ENCODE peak calls at places on chromosomes 7 and 10, in five cellular contexts. C is colonic mucosa, D is IMR-90, O is neural progenitor cell, A is neuronal stem cell. X is an unnamed sample.

GRCh38 chr7:73669858-73670385 is 2.3 kb downstream of the VPS37D start:
- DNase-seq in C (no peak), D (no peak), O (no peak), A (no peak), X (no peak)

GRCh38 chr7:73770002-73770859 is at the start of gene CLDN3:
- DNase-seq in C (peak; percentile 95), D (no peak), O (peak; percentile 88), A (peak; percentile 73), X (peak; percentile 8)

GRCh38 chr10:95290801-95291633 is at the start of gene PDLIM1:
- DNase-seq in C (peak; percentile 86), D (peak; percentile 45), O (peak; percentile 81), A (no peak), X (peak; percentile 16)

GRCh38 chr10:91680521-91680920 is 47.6 kb upstream of the PPP1R3C start:
- DNase-seq in C (no peak), D (peak; percentile 31), O (no peak), A (no peak), X (no peak)

GRCh38 chr7:122140918-122141317 is 3.1 kb downstream of the AASS start:
- DNase-seq in C (no peak), D (no peak), O (no peak), A (no peak), X (no peak)

GRCh38 chr10:130742936-130743675 is 568.4 kb downstream of the TCERG1L start:
- DNase-seq in C (no peak), D (no peak), O (no peak), A (no peak), X (no peak)

GRCh38 chr7:63114371-63114985 is 884.2 kb upstream of the ZNF722 start:
- DNase-seq in C (no peak), D (no peak), O (no peak), A (no peak), X (no peak)

GRCh38 chr10:119337796-119338432 is 130.5 kb downstream of the GRK5 start:
- DNase-seq in C (no peak), D (peak; percentile 74), O (no peak), A (no peak), X (peak; percentile 71)

GRCh38 chr7:106717997-106718871 is 57.3 kb upstream of the CCDC71L start:
- DNase-seq in C (peak; percentile 21), D (peak; percentile 98), O (no peak), A (no peak), X (peak; percentile 99)

GRCh38 chr7:158587425-158588084 is at the start of gene PTPRN2:
- DNase-seq in C (peak; percentile 71), D (peak; percentile 42), O (peak; percentile 96), A (peak; percentile 71), X (peak; percentile 6)

GRCh38 chr10:129102906-129103693 is 363.9 kb upstream of the MGMT start:
- DNase-seq in C (no peak), D (peak; percentile 16), O (no peak), A (no peak), X (no peak)

GRCh38 chr10:94314913-94315545 is 47.7 kb downstream of the NOC3L start:
- DNase-seq in C (no peak), D (peak; percentile 43), O (peak; percentile 38), A (no peak), X (no peak)

GRCh38 chr10:131435760-131436448 is 124.4 kb upstream of the TCERG1L start:
- DNase-seq in C (no peak), D (no peak), O (no peak), A (no peak), X (no peak)

GRCh38 chr7:105779856-105780815 is 96.3 kb downstream of the ATXN7L1 start:
- DNase-seq in C (no peak), D (no peak), O (no peak), A (no peak), X (no peak)

DNA sequence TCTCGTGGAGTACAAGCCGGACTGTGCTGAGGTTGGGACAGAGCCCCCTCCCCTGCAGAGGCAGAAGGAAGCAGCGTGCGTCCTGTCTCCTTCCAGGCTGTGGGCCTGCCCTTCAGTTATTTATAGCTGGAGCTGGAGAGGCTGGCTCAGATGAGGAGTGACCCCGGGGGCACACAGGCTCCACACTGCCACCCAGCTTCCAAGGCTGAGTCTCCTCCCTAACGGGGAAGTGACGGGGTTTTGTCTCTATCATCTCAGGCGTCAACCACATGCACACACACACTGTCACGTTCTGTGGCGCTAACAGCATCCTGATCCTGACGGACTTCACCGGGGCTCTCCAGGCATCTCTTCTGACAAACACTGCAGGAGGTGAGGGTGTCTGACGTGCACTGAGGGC is 25.4 kb downstream of the AMZ1 start:
- DNase-seq in C (no peak), D (no peak), O (peak; percentile 60), A (no peak), X (no peak)
- H3K9ac ChIP-seq in C (no peak overlapping the region), D (no peak overlapping the region), O (no peak overlapping the region), A (no peak overlapping the region), X (no peak overlapping the region)

GRCh38 chr10:133361227-133361626 is 3.4 kb upstream of the FUOM start:
- DNase-seq in C (no peak), D (no peak), O (no peak), A (no peak), X (no peak)
- H3K4me3 ChIP-seq in C (no peak overlapping the region), D (no peak overlapping the region), O (no peak overlapping the region), A (no peak overlapping the region), X (no peak overlapping the region)

DNA sequence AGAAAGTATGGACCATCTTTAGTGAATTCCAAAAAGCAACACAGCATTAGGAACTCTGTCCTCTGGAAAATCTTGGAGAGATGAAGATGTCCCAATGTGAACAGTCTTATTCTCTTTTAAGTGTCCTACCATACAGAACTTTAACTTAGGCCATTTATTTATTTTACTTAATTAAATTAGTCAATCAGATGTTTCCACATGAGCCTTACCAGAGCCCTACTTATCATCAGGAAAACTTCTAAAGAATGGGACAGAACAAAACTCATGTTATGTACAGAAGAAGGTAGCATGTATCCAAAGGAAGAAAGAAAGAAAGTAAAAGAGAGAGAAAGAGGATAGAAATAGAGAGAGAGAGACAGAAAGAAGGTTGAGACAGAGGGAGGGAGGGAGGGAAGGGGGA is 276.4 kb downstream of the ETV1 start:
- DNase-seq in C (no peak), D (no peak), O (no peak), A (no peak), X (no peak)
- H3K9me3 ChIP-seq in C (no peaks in the 10 kb centered on the region), D (peaks cover 2% of the 10 kb centered on the region), O (peaks cover 4% of the 10 kb centered on the region), A (no peaks in the 10 kb centered on the region), X (no peaks in the 10 kb centered on the region)

GRCh38 chr10:59382831-59383295 is 20.5 kb upstream of the FAM13C start:
- DNase-seq in C (no peak), D (peak; percentile 93), O (no peak), A (no peak), X (peak; percentile 91)
- H3K9ac ChIP-seq in C (no peak overlapping the region), D (no peak overlapping the region), O (no peak overlapping the region), A (no peak overlapping the region), X (no peak overlapping the region)

GRCh38 chr7:44307905-44308740 is 17.3 kb downstream of the CAMK2B start:
- DNase-seq in C (peak; percentile 7), D (no peak), O (no peak), A (no peak), X (no peak)

GRCh38 chr7:44310221-44310848 is 15.1 kb downstream of the CAMK2B start:
- DNase-seq in C (peak; percentile 16), D (no peak), O (no peak), A (no peak), X (no peak)

GRCh38 chr7:44307301-44307900 is 18.0 kb downstream of the CAMK2B start:
- DNase-seq in C (peak; percentile 16), D (peak; percentile 19), O (peak; percentile 63), A (no peak), X (peak; percentile 23)

GRCh38 chr7:44308741-44309270 is 16.6 kb downstream of the CAMK2B start:
- DNase-seq in C (peak; percentile 12), D (no peak), O (peak; percentile 41), A (no peak), X (no peak)

DNA sequence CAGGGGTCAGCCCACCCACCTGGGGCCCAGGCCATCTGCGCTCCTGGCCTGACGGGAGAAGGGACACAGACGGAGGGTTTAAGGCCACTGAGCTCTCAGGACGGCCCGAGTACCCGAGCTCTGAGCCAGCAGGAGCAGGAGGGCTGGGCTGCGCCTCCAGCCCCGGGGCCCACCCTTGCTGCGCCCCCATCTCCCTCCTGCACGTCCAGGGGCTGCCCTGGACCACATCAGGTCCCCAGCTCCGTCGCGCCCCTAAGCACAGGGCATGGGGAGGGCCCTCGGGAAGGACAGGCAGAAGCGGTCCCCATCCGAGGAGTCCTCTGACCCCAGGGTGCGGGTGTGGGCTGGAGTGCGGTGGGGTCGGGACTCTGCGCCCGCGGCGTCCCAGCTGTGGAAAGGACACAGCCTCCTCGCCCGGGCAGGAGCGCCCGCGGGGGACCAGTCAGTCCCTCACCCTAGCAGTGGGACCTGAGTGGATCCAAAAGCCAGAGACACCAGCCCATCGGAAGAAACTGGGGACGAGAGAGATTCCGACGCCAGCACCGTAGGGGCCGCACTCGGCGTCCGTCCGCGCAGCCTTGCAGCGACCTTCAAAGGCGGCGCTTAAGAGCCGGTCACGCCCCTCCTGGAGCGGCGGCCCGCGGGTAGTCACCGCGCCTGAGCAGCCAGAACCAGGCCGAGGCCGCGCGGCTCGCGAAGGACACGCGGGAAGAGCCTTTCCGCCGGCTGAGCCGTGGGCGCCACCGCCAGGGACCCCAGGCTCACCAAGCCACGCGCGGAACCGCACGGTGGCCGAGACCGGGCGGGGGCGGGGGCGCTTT is 15.9 kb downstream of the CAMK2B start:
- DNase-seq in C (peak; percentile 38), D (peak; percentile 32), O (peak; percentile 88), A (peak; percentile 47), X (peak; percentile 39)
- H3K4me3 ChIP-seq in C (peak overlapping the region; percentile 32), D (peak overlapping the region; percentile 4), O (peak overlapping the region; percentile 45), A (peak overlapping the region; percentile 25), X (peak overlapping the region; percentile 51)

GRCh38 chr10:42576338-42576737 is 62.0 kb downstream of the ZNF33B start:
- DNase-seq in C (no peak), D (no peak), O (no peak), A (no peak), X (no peak)
- H3K9me3 ChIP-seq in C (no peaks in the 10 kb centered on the region), D (no peaks in the 10 kb centered on the region), O (no peaks in the 10 kb centered on the region), A (peaks cover 9% of the 10 kb centered on the region), X (no peaks in the 10 kb centered on the region)

GRCh38 chr7:5396999-5397656 is 26.5 kb downstream of the TNRC18 start:
- DNase-seq in C (peak; percentile 88), D (peak; percentile 89), O (no peak), A (no peak), X (peak; percentile 42)
- H3K9ac ChIP-seq in C (peak overlapping the region; percentile 76), D (peak overlapping the region; percentile 42), O (no peak overlapping the region), A (no peak overlapping the region), X (no peak overlapping the region)